ENCODE peak calls at places on chromosomes 12 and 14, in ten cellular contexts. V is B cell; R is Panc1; D is activated T-helper 1 cell treated with anti-CD3 and anti-CD28 coated beads, Interleukin-12 subunit alpha, Interleukin-12 subunit beta, Interleukin-2, Interleukin-4 antibody, amounts not matched to agents 30 ng/mL and 10 ng/mL and 1 ng/mL, durations not matched to agents 14 hours and 24 hours and 36 hours; U is A172; F is HFFc6; Y is stomach; N is effector memory CD8-positive, alpha-beta T cell; T is M059J; B is foreskin fibroblast. A is an unnamed sample.

GRCh38 chr12:132489078-132489601 is 811 bp upstream of the FBRSL1 start:
- DNase-seq in D (peak; percentile 63), Y (peak; percentile 52), U (no peak), R (no peak), B (no peak), F (no peak), N (peak; percentile 63), T (no peak), V (peak; percentile 86), A (peak; percentile 38)

GRCh38 chr14:56976211-56976610 is 165.9 kb upstream of the OTX2 start:
- DNase-seq in F (no peak), U (no peak), T (no peak), Y (no peak), R (no peak), D (no peak), N (no peak), V (no peak), B (no peak), A (no peak)

GRCh38 chr14:33950320-33951182 is at the start of gene EGLN3:
- DNase-seq in F (peak; percentile 20), D (peak; percentile 79), T (peak; percentile 88), U (peak; percentile 56), Y (peak; percentile 94), B (peak; percentile 45), V (peak; percentile 45), R (no peak), N (peak; percentile 23), A (peak; percentile 58)

GRCh38 chr12:115273446-115273845 is 589.5 kb upstream of the TBX3 start:
- DNase-seq in B (no peak), U (no peak), R (no peak), Y (no peak), F (no peak), D (no peak), N (no peak), V (no peak), T (no peak), A (no peak)

GRCh38 chr12:191541-191940 is 22.4 kb downstream of the SLC6A12 start:
- DNase-seq in B (no peak), R (no peak), Y (no peak), T (no peak), V (no peak), D (no peak), N (no peak), U (no peak), F (no peak), A (no peak)

GRCh38 chr12:27623645-27624044 is 72.6 kb upstream of the REP15 start:
- DNase-seq in V (no peak), B (peak; percentile 31), D (no peak), T (peak; percentile 84), Y (no peak), U (no peak), F (no peak), R (peak; percentile 83), N (no peak), A (no peak)

GRCh38 chr12:12685305-12685704 is 10.7 kb downstream of the GPR19 start:
- DNase-seq in V (no peak), B (no peak), N (no peak), F (no peak), T (no peak), R (no peak), Y (no peak), D (no peak), U (no peak), A (no peak)

GRCh38 chr14:69094481-69094880 is 58.4 kb downstream of the DCAF5 start:
- DNase-seq in B (no peak), U (no peak), F (no peak), V (no peak), D (no peak), Y (no peak), R (no peak), N (no peak), T (no peak), A (no peak)

GRCh38 chr14:77761205-77761931 is 412 bp upstream of the SNW1 start:
- DNase-seq in F (peak; percentile 13), N (no peak), U (peak; percentile 1), R (peak; percentile 79), D (no peak), B (peak; percentile 30), V (peak; percentile 14), T (peak; percentile 43), Y (no peak), A (no peak)

GRCh38 chr12:127383281-127383680 is 883.7 kb upstream of the TMEM132C start:
- DNase-seq in T (peak; percentile 92), N (no peak), Y (no peak), F (no peak), D (no peak), V (no peak), R (no peak), U (peak; percentile 79), B (no peak), A (no peak)

GRCh38 chr12:132352896-132353800 is 23.8 kb upstream of the GALNT9 start:
- DNase-seq in N (no peak), U (no peak), T (no peak), D (no peak), B (no peak), V (no peak), F (no peak), Y (no peak), R (no peak), A (no peak)

GRCh38 chr14:78425332-78425731 is 255.2 kb downstream of the NRXN3 start:
- DNase-seq in T (no peak), R (no peak), N (no peak), F (no peak), U (no peak), B (no peak), V (no peak), Y (no peak), D (no peak), A (no peak)

GRCh38 chr14:104894331-104895206 is 29.5 kb downstream of the CEP170B start:
- DNase-seq in F (no peak), V (peak; percentile 5), T (no peak), D (no peak), B (no peak), Y (peak; percentile 24), R (no peak), N (no peak), U (no peak), A (peak; percentile 45)

A was measured in activated naive CD4-positive, alpha-beta T cell treated with anti-CD3 and anti-CD28 coated beads, Interleukin-2, amount 50 U/mL, for 72 hours.